ENCODE peak calls at places on chromosomes 3 and 15, in nine cellular contexts. W, K, V, T, O, S, Z, Y and F are unnamed samples.
A peak's percentile ranks its signal among the peaks of the same experiment; 100 is the strongest.

GRCh38 chr3:135513106-135514063 is 452.1 kb upstream of the PPP2R3A start:
- DNase-seq in W (peak; percentile 66), K (no peak), V (no peak), T (no peak), O (no peak), S (peak; percentile 81), Z (no peak), Y (no peak), F (peak; percentile 20)

GRCh38 chr3:151949706-151950105 is 76.3 kb downstream of the SUCNR1 start:
- DNase-seq in W (no peak), K (no peak), V (no peak), T (no peak), O (no peak), S (no peak), Z (no peak), Y (no peak), F (no peak)

GRCh38 chr15:42010434-42010833 is 10.4 kb downstream of the PLA2G4E start:
- DNase-seq in W (no peak), K (no peak), V (no peak), T (no peak), O (no peak), S (no peak), Z (no peak), Y (no peak), F (no peak)

GRCh38 chr3:55481918-55482495 is 5.1 kb downstream of the WNT5A start:
- DNase-seq in W (peak; percentile 20), K (no peak), V (peak; percentile 37), T (no peak), O (no peak), S (peak; percentile 60), Z (no peak), Y (no peak), F (peak; percentile 78)

GRCh38 chr3:38019658-38020341 is 9.6 kb downstream of the PLCD1 start:
- DNase-seq in W (no peak), K (no peak), V (no peak), T (no peak), O (no peak), S (no peak), Z (no peak), Y (peak; percentile 71), F (no peak)

GRCh38 chr3:184005981-184006507 is 11.6 kb downstream of the ABCC5 start:
- DNase-seq in W (peak; percentile 12), K (peak; percentile 47), V (peak; percentile 39), T (peak; percentile 73), O (peak; percentile 33), S (no peak), Z (no peak), Y (peak; percentile 90), F (peak; percentile 57)

GRCh38 chr15:42279234-42279723 is 6.0 kb upstream of the TMEM87A start:
- DNase-seq in W (no peak), K (no peak), V (no peak), T (no peak), O (no peak), S (no peak), Z (no peak), Y (no peak), F (no peak)

GRCh38 chr15:33584797-33585196 is 274.0 kb downstream of the RYR3 start:
- DNase-seq in W (no peak), K (no peak), V (no peak), T (no peak), O (no peak), S (no peak), Z (no peak), Y (no peak), F (peak; percentile 85)

GRCh38 chr15:75573001-75573400 is 6.1 kb downstream of the PTPN9 start:
- DNase-seq in W (no peak), K (no peak), V (no peak), T (no peak), O (no peak), S (no peak), Z (no peak), Y (no peak), F (peak; percentile 53)

GRCh38 chr3:187403768-187404270 is 35.6 kb downstream of the RTP4 start:
- DNase-seq in W (peak; percentile 99), K (no peak), V (no peak), T (peak; percentile 88), O (no peak), S (peak; percentile 98), Z (no peak), Y (no peak), F (peak; percentile 95)